ENCODE peak calls at places on chromosomes 3 and 15, in four cellular contexts. P is A172, J is SIG-M5, Y is activated T-helper 1 cell treated with Interleukin-2 at 50 U/mL for 16 hours. B is an unnamed sample.

GRCh38 chr3:48314542-48314941 is 18.9 kb downstream of the SPINK8 start:
- DNase-seq in P (no peak), J (no peak), Y (no peak), B (no peak)

GRCh38 chr15:73578036-73578435 is 55.2 kb downstream of the NPTN start:
- DNase-seq in P (no peak), J (no peak), Y (no peak), B (no peak)

GRCh38 chr15:40273428-40273827 is 9.4 kb downstream of the ANKRD63 start:
- DNase-seq in P (no peak), J (no peak), Y (no peak), B (no peak)

GRCh38 chr3:157888040-157888439 is 218.2 kb downstream of the SHOX2 start:
- DNase-seq in P (no peak), J (no peak), Y (no peak), B (no peak)

GRCh38 chr3:45670995-45671394 is 18.2 kb upstream of the SACM1L start:
- DNase-seq in P (no peak), J (no peak), Y (no peak), B (no peak)

GRCh38 chr3:159928071-159928491 is 60.6 kb upstream of the IL12A start:
- DNase-seq in P (peak; percentile 38), J (no peak), Y (no peak), B (no peak)

GRCh38 chr3:87333393-87333892 is 57.1 kb upstream of the POU1F1 start:
- DNase-seq in P (peak; percentile 98), J (peak; percentile 32), Y (no peak), B (peak; percentile 59)

GRCh38 chr15:90191795-90192494 is 9.2 kb upstream of the SEMA4B start:
- DNase-seq in P (peak; percentile 41), J (no peak), Y (peak; percentile 10), B (peak; percentile 63)

GRCh38 chr15:42832577-42832976 is 88.0 kb downstream of the TTBK2 start:
- DNase-seq in P (peak; percentile 72), J (no peak), Y (no peak), B (peak; percentile 27)

GRCh38 chr15:101053261-101053660 is 134.1 kb downstream of the LRRK1 start:
- DNase-seq in P (no peak), J (no peak), Y (no peak), B (no peak)

GRCh38 chr15:101173233-101174119 is 78.4 kb downstream of the CHSY1 start:
- DNase-seq in P (no peak), J (no peak), Y (no peak), B (no peak)

GRCh38 chr3:29453278-29453961 is 172.5 kb downstream of the RBMS3 start:
- DNase-seq in P (peak; percentile 22), J (no peak), Y (no peak), B (peak; percentile 54)

GRCh38 chr15:28098766-28099554 is at the start of gene OCA2:
- DNase-seq in P (no peak), J (no peak), Y (peak; percentile 47), B (no peak)

GRCh38 chr3:139630532-139630931 is 47.2 kb downstream of the NMNAT3 start:
- DNase-seq in P (no peak), J (no peak), Y (no peak), B (no peak)

GRCh38 chr3:138114431-138114918 is 933 bp downstream of the DZIP1L start:
- DNase-seq in P (peak; percentile 54), J (no peak), Y (no peak), B (peak; percentile 26)

GRCh38 chr3:49164983-49165720 is 979 bp downstream of the CCDC71 start:
- DNase-seq in P (no peak), J (no peak), Y (no peak), B (no peak)

GRCh38 chr3:99644741-99645140 is 6.3 kb downstream of the COL8A1 start:
- DNase-seq in P (no peak), J (no peak), Y (no peak), B (no peak)

GRCh38 chr3:142694225-142694624 is 29.6 kb upstream of the TRPC1 start:
- DNase-seq in P (no peak), J (no peak), Y (no peak), B (no peak)

B was measured in Calu3.